ENCODE peak calls at places on chromosome 20, in six cellular contexts. U, T, C, H, O and M are unnamed samples.

GRCh38 chr20:6008254-6008653 is 45.6 kb downstream of the LRRN4 start:
- DNase-seq in U (no peak), T (no peak), H (peak), O (no peak), C (no peak), M (peak)

GRCh38 chr20:48115511-48115910 is 330.2 kb upstream of the SULF2 start:
- DNase-seq in U (no peak), H (no peak), O (no peak), T (no peak), C (no peak), M (no peak)

GRCh38 chr20:60984666-60985065 is 267.4 kb upstream of the CDH4 start:
- DNase-seq in O (no peak), T (no peak), H (no peak), C (no peak), U (no peak), M (no peak)

GRCh38 chr20:57135875-57136274 is 130.6 kb downstream of the BMP7 start:
- DNase-seq in O (no peak), C (no peak), T (no peak), U (no peak), H (no peak), M (no peak)

GRCh38 chr20:36825374-36826104 is 50.4 kb upstream of the TLDC2 start:
- DNase-seq in H (no peak), O (no peak), T (no peak), C (no peak), U (no peak), M (no peak)

GRCh38 chr20:31661625-31662371 is 24.1 kb downstream of the COX4I2 start:
- DNase-seq in H (peak), C (peak), U (peak), T (peak), O (peak), M (peak)

GRCh38 chr20:62978559-62978938 is 26.0 kb downstream of the SLC17A9 start:
- DNase-seq in T (no peak), O (no peak), U (no peak), H (no peak), C (no peak), M (no peak)

GRCh38 chr20:35215066-35215956 is 11.2 kb upstream of the MMP24 start:
- DNase-seq in O (no peak), C (no peak), T (no peak), U (no peak), H (no peak), M (peak)

GRCh38 chr20:12012241-12013222 is 94.8 kb downstream of the BTBD3 start:
- DNase-seq in H (peak), U (peak), T (no peak), C (no peak), O (peak), M (peak)

GRCh38 chr20:23302801-23303200 is 47.8 kb upstream of the NXT1 start:
- DNase-seq in O (no peak), U (no peak), C (no peak), H (no peak), T (no peak), M (no peak)

GRCh38 chr20:32010096-32010495 is at the start of gene CCM2L:
- DNase-seq in C (no peak), U (no peak), O (no peak), H (no peak), T (no peak), M (no peak)

GRCh38 chr20:24783631-24784492 is 165.2 kb upstream of the CST7 start:
- DNase-seq in O (no peak), U (no peak), T (no peak), H (no peak), C (no peak), M (no peak)

GRCh38 chr20:3080939-3081388 is 3.6 kb downstream of the AVP start:
- DNase-seq in O (no peak), C (no peak), H (peak), T (no peak), U (no peak), M (peak)

GRCh38 chr20:62843656-62844055 is 18.0 kb downstream of the TCFL5 start:
- DNase-seq in U (no peak), T (no peak), C (no peak), H (no peak), O (no peak), M (peak)

GRCh38 chr20:44911264-44911921 is 1.5 kb downstream of the PABPC1L start:
- DNase-seq in U (peak), C (no peak), T (peak), O (peak), H (peak), M (peak)

GRCh38 chr20:1086273-1087213 is 31.9 kb upstream of the PSMF1 start:
- DNase-seq in H (no peak), C (no peak), T (no peak), O (no peak), U (no peak), M (no peak)

GRCh38 chr20:17614812-17615644 is 45.2 kb downstream of the DSTN start:
- DNase-seq in T (no peak), O (no peak), H (peak), U (peak), C (no peak), M (no peak)

GRCh38 chr20:13220857-13221297 is at the start of gene ISM1:
- DNase-seq in U (peak), C (no peak), H (no peak), T (no peak), O (peak), M (no peak)

GRCh38 chr20:63552481-63553249 is 1.3 kb upstream of the FNDC11 start:
- DNase-seq in H (no peak), O (peak), T (no peak), C (no peak), U (no peak), M (no peak)

GRCh38 chr20:48815537-48815936 is 12.3 kb downstream of the PREX1 start:
- DNase-seq in U (no peak), T (no peak), C (no peak), O (no peak), H (no peak), M (no peak)

GRCh38 chr20:63969851-63970713 is at the start of gene ZNF512B:
- DNase-seq in O (peak), U (peak), H (peak), C (no peak), T (no peak), M (no peak)

GRCh38 chr20:3749689-3750639 is 17.5 kb downstream of the HSPA12B start:
- DNase-seq in C (no peak), U (peak), T (no peak), O (peak), H (peak), M (no peak)

GRCh38 chr20:38889792-38890496 is 36.3 kb upstream of the FAM83D start:
- DNase-seq in U (no peak), C (no peak), O (no peak), H (no peak), T (no peak), M (no peak)

GRCh38 chr20:56929606-56930005 is 300.5 kb downstream of the TFAP2C start:
- DNase-seq in U (no peak), H (no peak), C (no peak), T (no peak), O (no peak), M (no peak)

GRCh38 chr20:40633123-40633850 is 55.7 kb downstream of the MAFB start:
- DNase-seq in O (no peak), T (no peak), U (peak), C (no peak), H (no peak), M (no peak)

GRCh38 chr20:46520976-46521579 is 7.7 kb upstream of the ZNF334 start:
- DNase-seq in C (no peak), U (peak), O (peak), H (peak), T (peak), M (peak)

GRCh38 chr20:41005361-41005729 is 23.3 kb upstream of the TOP1 start:
- DNase-seq in H (peak), U (no peak), T (no peak), O (no peak), C (no peak), M (peak)

GRCh38 chr20:53847118-53847842 is 223.1 kb downstream of the BCAS1 start:
- DNase-seq in C (no peak), U (no peak), H (no peak), T (no peak), O (no peak), M (no peak)

GRCh38 chr20:31833130-31833930 is 12.1 kb downstream of the FOXS1 start:
- DNase-seq in O (peak), U (peak), H (peak), C (no peak), T (peak), M (no peak)

GRCh38 chr20:10218536-10219451 is at the start of gene SNAP25:
- DNase-seq in O (peak), C (peak), T (no peak), H (peak), U (peak), M (peak)

GRCh38 chr20:62555642-62556420 is 80.0 kb upstream of the GATA5 start:
- DNase-seq in C (no peak), H (no peak), U (no peak), T (no peak), O (no peak), M (no peak)

GRCh38 chr20:38806855-38807655 is 1.6 kb downstream of the PPP1R16B start:
- DNase-seq in H (no peak), T (no peak), U (no peak), O (peak), C (no peak), M (no peak)

GRCh38 chr20:37523012-37523391 is 2.0 kb downstream of the NNAT start:
- DNase-seq in C (no peak), H (no peak), T (no peak), U (no peak), O (no peak), M (no peak)

GRCh38 chr20:44479643-44480042 is 4.0 kb downstream of the TTPAL start:
- DNase-seq in C (no peak), T (no peak), U (no peak), O (no peak), H (no peak), M (no peak)

GRCh38 chr20:19012671-19013070 is 199.1 kb downstream of the SCP2D1 start:
- DNase-seq in U (no peak), O (no peak), T (no peak), H (peak), C (no peak), M (no peak)

GRCh38 chr20:52943185-52943841 is 28.8 kb upstream of the TSHZ2 start:
- DNase-seq in H (no peak), T (no peak), O (no peak), C (no peak), U (no peak), M (peak)

GRCh38 chr20:63077705-63078104 is 70.9 kb upstream of the BHLHE23 start:
- DNase-seq in C (no peak), U (no peak), H (no peak), T (no peak), O (no peak), M (no peak)

GRCh38 chr20:11391591-11391990 is 526.1 kb upstream of the BTBD3 start:
- DNase-seq in O (no peak), H (no peak), C (no peak), T (no peak), U (no peak), M (no peak)

GRCh38 chr20:25567286-25567685 is 18.0 kb downstream of the NINL start:
- DNase-seq in T (no peak), U (no peak), O (no peak), H (no peak), C (no peak), M (no peak)